ENCODE peak calls at places on chromosomes 5 and 9, in six cellular contexts. One of them, this sample, is unnamed.
A peak's percentile ranks its signal among the peaks of the same experiment; 100 is the strongest.

GRCh38 chr5:145976431-145977155 is 40.2 kb downstream of the SH3RF2 start:
- DNase-seq in NCI-H2029 treated with DMSO at 0.1 percent for 48 hours: no peak
- DNase-seq in BE2C: no peak
- DNase-seq in AG04449: no peak
- DNase-seq in AG09319: no peak
- DNase-seq in Right ventricle myocardium superior: no peak
- DNase-seq in this sample: no peak

GRCh38 chr9:127537792-127538191 is 74.3 kb upstream of the STXBP1 start:
- DNase-seq in NCI-H2029 treated with DMSO at 0.1 percent for 48 hours: no peak
- DNase-seq in AG09319: no peak
- DNase-seq in Right ventricle myocardium superior: no peak
- DNase-seq in BE2C: no peak
- DNase-seq in AG04449: no peak
- DNase-seq in this sample: no peak

GRCh38 chr9:93590609-93591234 is 14.3 kb downstream of the PHF2 start:
- DNase-seq in Right ventricle myocardium superior: no peak
- DNase-seq in AG04449: no peak
- DNase-seq in AG09319: no peak
- DNase-seq in NCI-H2029 treated with DMSO at 0.1 percent for 48 hours: no peak
- DNase-seq in BE2C: no peak
- DNase-seq in this sample: no peak

GRCh38 chr5:115309751-115310370 is 13.4 kb upstream of the CCDC112 start:
- DNase-seq in NCI-H2029 treated with DMSO at 0.1 percent for 48 hours: no peak
- DNase-seq in AG09319: peak; percentile 12
- DNase-seq in AG04449: no peak
- DNase-seq in BE2C: no peak
- DNase-seq in Right ventricle myocardium superior: no peak
- DNase-seq in this sample: no peak

GRCh38 chr5:98414938-98415337 is 358.5 kb upstream of the RGMB start:
- DNase-seq in BE2C: no peak
- DNase-seq in Right ventricle myocardium superior: no peak
- DNase-seq in AG04449: peak; percentile 98
- DNase-seq in NCI-H2029 treated with DMSO at 0.1 percent for 48 hours: no peak
- DNase-seq in AG09319: peak; percentile 62
- DNase-seq in this sample: no peak

GRCh38 chr5:133531634-133532033 is 80.7 kb downstream of the FSTL4 start:
- DNase-seq in NCI-H2029 treated with DMSO at 0.1 percent for 48 hours: no peak
- DNase-seq in BE2C: no peak
- DNase-seq in AG09319: no peak
- DNase-seq in AG04449: peak; percentile 7
- DNase-seq in Right ventricle myocardium superior: no peak
- DNase-seq in this sample: no peak

GRCh38 chr9:114898741-114899140 is 31.6 kb downstream of the TNFSF8 start:
- DNase-seq in NCI-H2029 treated with DMSO at 0.1 percent for 48 hours: no peak
- DNase-seq in AG04449: no peak
- DNase-seq in Right ventricle myocardium superior: peak; percentile 73
- DNase-seq in AG09319: no peak
- DNase-seq in BE2C: no peak
- DNase-seq in this sample: no peak

GRCh38 chr5:153504726-153505125 is 14.3 kb downstream of the GRIA1 start:
- DNase-seq in BE2C: no peak
- DNase-seq in NCI-H2029 treated with DMSO at 0.1 percent for 48 hours: peak; percentile 84
- DNase-seq in Right ventricle myocardium superior: no peak
- DNase-seq in AG09319: no peak
- DNase-seq in AG04449: no peak
- DNase-seq in this sample: no peak

GRCh38 chr5:34849253-34849652 is 10.3 kb downstream of the TTC23L start:
- DNase-seq in NCI-H2029 treated with DMSO at 0.1 percent for 48 hours: no peak
- DNase-seq in Right ventricle myocardium superior: no peak
- DNase-seq in AG09319: no peak
- DNase-seq in AG04449: no peak
- DNase-seq in BE2C: no peak
- DNase-seq in this sample: no peak

GRCh38 chr9:91603940-91604339 is 180.3 kb upstream of the NFIL3 start:
- DNase-seq in NCI-H2029 treated with DMSO at 0.1 percent for 48 hours: no peak
- DNase-seq in Right ventricle myocardium superior: no peak
- DNase-seq in AG09319: no peak
- DNase-seq in BE2C: no peak
- DNase-seq in AG04449: no peak
- DNase-seq in this sample: no peak

GRCh38 chr9:108855529-108855886 is 278 bp downstream of the ACTL7B start:
- DNase-seq in NCI-H2029 treated with DMSO at 0.1 percent for 48 hours: no peak
- DNase-seq in BE2C: no peak
- DNase-seq in AG04449: no peak
- DNase-seq in Right ventricle myocardium superior: no peak
- DNase-seq in AG09319: no peak
- DNase-seq in this sample: no peak

GRCh38 chr9:20683351-20684034 is 566 bp upstream of the FOCAD start:
- DNase-seq in BE2C: peak; percentile 35
- DNase-seq in Right ventricle myocardium superior: peak; percentile 79
- DNase-seq in AG09319: peak; percentile 44
- DNase-seq in NCI-H2029 treated with DMSO at 0.1 percent for 48 hours: no peak
- DNase-seq in AG04449: no peak
- DNase-seq in this sample: no peak

GRCh38 chr9:135968083-135968476 is 6.9 kb upstream of the UBAC1 start:
- DNase-seq in AG04449: no peak
- DNase-seq in NCI-H2029 treated with DMSO at 0.1 percent for 48 hours: no peak
- DNase-seq in AG09319: no peak
- DNase-seq in Right ventricle myocardium superior: no peak
- DNase-seq in BE2C: no peak
- DNase-seq in this sample: no peak

GRCh38 chr5:35205606-35206005 is 24.7 kb downstream of the PRLR start:
- DNase-seq in AG04449: no peak
- DNase-seq in NCI-H2029 treated with DMSO at 0.1 percent for 48 hours: no peak
- DNase-seq in BE2C: no peak
- DNase-seq in Right ventricle myocardium superior: no peak
- DNase-seq in AG09319: no peak
- DNase-seq in this sample: no peak

GRCh38 chr9:136789523-136789937 is 1.6 kb upstream of the TMEM141 start:
- DNase-seq in Right ventricle myocardium superior: no peak
- DNase-seq in AG04449: no peak
- DNase-seq in AG09319: no peak
- DNase-seq in BE2C: no peak
- DNase-seq in NCI-H2029 treated with DMSO at 0.1 percent for 48 hours: no peak
- DNase-seq in this sample: no peak

GRCh38 chr5:50990296-50990924 is 324.0 kb downstream of the PARP8 start:
- DNase-seq in AG04449: no peak
- DNase-seq in NCI-H2029 treated with DMSO at 0.1 percent for 48 hours: no peak
- DNase-seq in BE2C: no peak
- DNase-seq in Right ventricle myocardium superior: no peak
- DNase-seq in AG09319: no peak
- DNase-seq in this sample: no peak